ENCODE peak calls at places on chromosomes 11 and 22, in seven cellular contexts. X is testis, K is ascending aorta, Z is fibroblast of the aortic adventitia, S is tibial nerve, M is adrenal gland, P is dorsolateral prefrontal cortex. E is an unnamed sample.

GRCh38 chr11:85945296-85945695 is 90.1 kb downstream of the CCDC83 start:
- DNase-seq in M (no peak), Z (no peak), K (no peak), X (no peak), P (no peak), S (no peak), E (no peak)

GRCh38 chr11:44773351-44773965 is 46.7 kb downstream of the TSPAN18 start:
- DNase-seq in K (peak), M (no peak), P (no peak), X (no peak), S (no peak), Z (no peak), E (peak)

GRCh38 chr11:127713226-127713625 is 712.7 kb upstream of the KIRREL3 start:
- DNase-seq in P (no peak), M (no peak), S (no peak), X (no peak), Z (no peak), K (no peak), E (no peak)

GRCh38 chr11:13216019-13217006 is 61.3 kb upstream of the BMAL1 start:
- DNase-seq in M (peak), X (no peak), Z (peak), S (no peak), K (peak), P (no peak), E (no peak)

GRCh38 chr11:67120881-67121710 is 2.0 kb downstream of the KDM2A start:
- DNase-seq in X (peak), P (no peak), K (peak), S (no peak), Z (peak), M (peak), E (peak)

GRCh38 chr11:8018742-8019631 is 31.9 kb downstream of the EIF3F start:
- DNase-seq in X (peak), M (peak), S (peak), K (peak), P (peak), Z (peak), E (peak)

GRCh38 chr22:36860821-36861659 is at the start of gene NCF4:
- DNase-seq in S (peak), X (peak), K (peak), Z (no peak), M (peak), P (peak), E (peak)

GRCh38 chr11:104105155-104105554 is 58.8 kb downstream of the PDGFD start:
- DNase-seq in M (no peak), P (no peak), X (no peak), K (no peak), S (no peak), Z (no peak), E (no peak)

GRCh38 chr11:111177037-111177988 is 68.2 kb upstream of the POU2AF2 start:
- DNase-seq in Z (no peak), X (no peak), K (no peak), P (no peak), M (no peak), S (no peak), E (no peak)

GRCh38 chr11:69241075-69241740 is 52.7 kb upstream of the MYEOV start:
- DNase-seq in Z (no peak), M (no peak), S (no peak), X (peak), K (no peak), P (no peak), E (no peak)

GRCh38 chr22:36585841-36586240 is 56.9 kb upstream of the EIF3D start:
- DNase-seq in K (no peak), Z (no peak), M (no peak), P (peak), S (no peak), X (no peak), E (no peak)

GRCh38 chr22:23889620-23890019 is 4.6 kb upstream of the MIF start:
- DNase-seq in P (no peak), M (no peak), X (no peak), S (no peak), K (no peak), Z (no peak), E (no peak)

GRCh38 chr11:103055174-103055890 is 36.6 kb downstream of the DCUN1D5 start:
- DNase-seq in S (no peak), M (no peak), P (no peak), X (no peak), Z (peak), K (no peak), E (no peak)

GRCh38 chr11:35615911-35616900 is 2.1 kb upstream of the FJX1 start:
- DNase-seq in M (no peak), X (peak), S (no peak), K (no peak), P (peak), Z (peak), E (no peak)

GRCh38 chr11:117054382-117054781 is 43.8 kb downstream of the SIK3 start:
- DNase-seq in X (no peak), S (no peak), K (no peak), P (no peak), Z (no peak), M (no peak), E (no peak)

GRCh38 chr11:3003396-3004231 is 11.5 kb upstream of the NAP1L4 start:
- DNase-seq in S (no peak), M (no peak), X (no peak), K (peak), Z (no peak), P (peak), E (no peak)

GRCh38 chr11:130671801-130672700 is 223.6 kb downstream of the ADAMTS15 start:
- DNase-seq in P (peak), K (peak), S (no peak), M (peak), Z (peak), X (peak), E (no peak)

GRCh38 chr11:35614949-35615569 is 3.2 kb upstream of the FJX1 start:
- DNase-seq in M (no peak), P (no peak), S (no peak), X (no peak), K (no peak), Z (peak), E (no peak)

GRCh38 chr11:59560290-59560701 is 49.0 kb downstream of the OR4D9 start:
- DNase-seq in M (peak), Z (peak), P (peak), S (peak), X (peak), K (peak), E (peak)

GRCh38 chr22:20509344-20510047 is 2.1 kb downstream of the MED15 start:
- DNase-seq in P (peak), M (peak), Z (peak), K (peak), S (peak), X (peak), E (peak)

GRCh38 chr22:44913198-44913983 is 96.4 kb downstream of the PHF21B start:
- DNase-seq in Z (no peak), K (no peak), X (no peak), M (no peak), S (no peak), P (peak), E (no peak)
- TF ChIP-seq CTCF in Z (no peak), K (no peak), X (no peak), M (no peak), S (no peak), P (no peak), E (no peak)

GRCh38 chr11:99670268-99670667 is 649.5 kb downstream of the CNTN5 start:
- DNase-seq in P (no peak), S (no peak), X (no peak), M (no peak), Z (no peak), K (no peak), E (no peak)

DNA sequence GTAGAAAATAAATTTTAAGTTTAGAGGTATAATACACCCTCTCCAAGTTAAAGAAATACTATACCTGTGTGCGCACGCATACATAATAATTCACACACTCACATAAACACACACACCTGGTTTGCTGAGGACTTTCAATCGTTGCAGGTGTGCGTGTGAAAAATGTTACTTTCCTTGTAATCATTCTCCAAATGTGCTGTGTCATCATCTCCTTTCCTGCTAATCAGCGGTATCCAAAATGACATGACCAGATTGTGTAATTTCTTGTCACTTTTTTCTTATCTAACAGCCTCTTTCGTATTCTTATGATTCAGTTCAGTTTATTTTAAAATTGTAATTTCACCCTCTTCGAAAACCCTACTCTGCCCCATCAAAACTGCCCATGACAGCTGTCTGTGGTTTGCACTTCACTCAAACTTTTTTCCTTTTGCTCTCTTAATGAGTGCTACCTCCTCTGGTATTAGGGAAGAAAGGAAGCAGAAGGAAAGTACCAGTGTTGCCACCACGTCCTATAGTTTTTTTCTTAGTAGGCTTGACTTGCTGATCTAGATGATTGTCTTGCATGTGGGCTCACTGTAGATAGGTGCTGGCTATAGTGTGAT is 651.2 kb downstream of the CNTN5 start:
- DNase-seq in M (no peak), P (no peak), K (no peak), Z (no peak), X (no peak), S (no peak), E (no peak)
- H3K4me3 ChIP-seq in M (no peak), P (no peak), K (no peak), Z (no peak), X (no peak), S (no peak), E (no peak)

DNA sequence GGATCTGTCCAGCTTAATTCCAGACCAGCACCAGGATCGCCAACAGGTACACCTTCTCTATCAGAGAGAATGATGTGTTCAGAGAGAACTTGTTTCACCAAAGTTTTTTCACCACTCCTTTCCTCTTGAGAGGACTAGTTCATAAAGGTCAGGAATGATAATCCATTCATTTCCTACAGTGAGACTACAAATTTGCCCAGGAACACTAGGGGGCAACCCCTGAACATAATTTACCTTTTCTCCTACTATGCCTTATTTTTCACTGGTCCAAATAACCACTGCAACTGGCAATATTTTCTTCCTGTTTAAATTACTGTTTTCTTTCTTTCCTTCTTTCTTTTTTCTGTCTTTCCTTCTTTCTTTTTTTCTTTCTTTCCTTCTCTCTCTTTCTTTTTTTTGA is 22.5 kb downstream of the CAVIN3 start:
- DNase-seq in X (no peak), K (no peak), Z (peak), M (no peak), P (no peak), S (no peak), E (no peak)
- TF ChIP-seq CTCF in X (peak), K (peak), Z (peak), M (peak), P (peak), S (peak), E (no peak)

GRCh38 chr11:10674440-10674855 is 19.1 kb downstream of the IRAG1 start:
- DNase-seq in M (no peak), X (peak), Z (peak), S (peak), P (no peak), K (peak), E (peak)
- H3K4me3 ChIP-seq in M (no peak), X (no peak), Z (no peak), S (no peak), P (no peak), K (peak), E (no peak)

GRCh38 chr11:63837027-63837688 is 1.8 kb upstream of the MARK2 start:
- DNase-seq in X (peak), S (peak), K (peak), P (peak), Z (peak), M (peak), E (peak)
- TF ChIP-seq CTCF in X (peak), S (peak), K (peak), P (peak), Z (peak), M (peak), E (no peak)

GRCh38 chr22:39290248-39290720 is 29.1 kb downstream of the RPL3 start:
- DNase-seq in X (no peak), K (no peak), S (no peak), M (no peak), Z (no peak), P (no peak), E (no peak)

GRCh38 chr22:39290724-39291161 is 28.7 kb downstream of the RPL3 start:
- DNase-seq in S (peak), Z (peak), X (peak), M (peak), P (no peak), K (peak), E (peak)

GRCh38 chr22:39291501-39291900 is 27.9 kb downstream of the RPL3 start:
- DNase-seq in Z (no peak), P (no peak), M (no peak), X (no peak), K (no peak), S (no peak), E (no peak)

GRCh38 chr22:39288135-39288898 is 31.1 kb downstream of the RPL3 start:
- DNase-seq in Z (no peak), X (no peak), P (no peak), K (no peak), S (no peak), M (no peak), E (no peak)

DNA sequence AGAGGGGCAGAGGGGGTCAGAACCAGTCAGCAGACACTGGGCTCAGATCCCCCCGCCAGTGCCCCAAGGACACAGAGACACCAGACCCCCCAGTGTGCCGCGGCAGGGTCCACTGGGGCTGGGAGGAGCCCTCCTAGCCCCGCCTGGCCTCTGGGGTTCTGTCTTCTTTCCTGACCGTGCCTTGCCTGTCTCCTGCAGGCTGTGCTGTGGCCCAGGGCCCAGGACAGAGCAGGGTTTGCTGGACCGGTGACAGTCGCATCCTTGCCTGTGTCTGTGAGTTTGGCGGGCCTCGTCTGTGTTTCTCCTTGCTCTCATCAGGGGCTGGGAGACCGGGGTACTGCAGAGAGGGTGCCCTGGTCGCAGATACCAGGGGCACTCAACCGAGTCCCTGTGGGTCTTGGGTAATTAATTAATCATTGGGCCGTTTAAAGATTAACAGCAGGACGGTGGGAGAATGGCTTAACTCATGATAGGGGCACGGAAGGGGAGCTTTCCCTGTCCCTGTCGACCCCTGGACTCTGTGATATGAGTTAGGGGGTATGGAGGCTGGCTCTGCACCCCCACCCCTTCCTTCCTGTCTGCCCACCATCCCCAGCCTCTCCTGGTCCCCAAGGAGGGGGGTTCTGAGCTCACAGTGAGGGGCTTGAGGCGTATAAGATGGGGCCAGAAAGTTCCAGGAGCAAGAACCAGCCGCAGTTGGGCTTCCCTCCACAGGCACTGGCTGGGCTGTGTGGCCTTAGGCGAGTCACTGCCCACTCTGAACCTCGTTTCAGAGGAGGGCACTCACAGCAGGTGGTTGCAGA is 29.8 kb downstream of the RPL3 start:
- DNase-seq in M (no peak), P (no peak), X (no peak), S (no peak), K (no peak), Z (no peak), E (no peak)
- H3K4me3 ChIP-seq in M (no peak), P (no peak), X (no peak), S (no peak), K (no peak), Z (no peak), E (no peak)